ENCODE peak calls at places on chromosomes 11 and 22, in four cellular contexts. K, R, I and Q are unnamed samples.

GRCh38 chr11:89249196-89249595 is 71.5 kb downstream of the TYR start:
- DNase-seq in K (no peak), R (no peak), I (no peak), Q (no peak)

GRCh38 chr11:34458566-34458965 is 19.8 kb downstream of the CAT start:
- DNase-seq in K (no peak), R (no peak), I (no peak), Q (no peak)

GRCh38 chr22:37672920-37673453 is 2.4 kb upstream of the LGALS1 start:
- DNase-seq in K (peak), R (no peak), I (no peak), Q (no peak)

GRCh38 chr22:46881373-46882118 is 119.1 kb downstream of the TBC1D22A start:
- DNase-seq in K (no peak), R (no peak), I (no peak), Q (no peak)

GRCh38 chr11:92702771-92703170 is 266.7 kb upstream of the MTNR1B start:
- DNase-seq in K (no peak), R (no peak), I (no peak), Q (no peak)

GRCh38 chr22:27630754-27631153 is 170.8 kb downstream of the MN1 start:
- DNase-seq in K (no peak), R (no peak), I (no peak), Q (no peak)

GRCh38 chr11:98564881-98565280 is 455.9 kb upstream of the CNTN5 start:
- DNase-seq in K (no peak), R (no peak), I (no peak), Q (no peak)

GRCh38 chr22:47168900-47169800 is 406.7 kb downstream of the TBC1D22A start:
- DNase-seq in K (peak), R (no peak), I (peak), Q (no peak)

GRCh38 chr11:112523917-112524316 is 263.3 kb upstream of the PLET1 start:
- DNase-seq in K (no peak), R (no peak), I (no peak), Q (no peak)

GRCh38 chr11:47494996-47495855 is 46.3 kb upstream of the RAPSN start:
- DNase-seq in K (no peak), R (no peak), I (no peak), Q (no peak)

GRCh38 chr22:11627436-11627797 is 3900.6 kb upstream of the OR11H1 start:
- DNase-seq in K (no peak), R (no peak), I (no peak), Q (no peak)

GRCh38 chr22:29661355-29661754 is 57.9 kb downstream of the NF2 start:
- DNase-seq in K (no peak), R (no peak), I (no peak), Q (no peak)

DNA sequence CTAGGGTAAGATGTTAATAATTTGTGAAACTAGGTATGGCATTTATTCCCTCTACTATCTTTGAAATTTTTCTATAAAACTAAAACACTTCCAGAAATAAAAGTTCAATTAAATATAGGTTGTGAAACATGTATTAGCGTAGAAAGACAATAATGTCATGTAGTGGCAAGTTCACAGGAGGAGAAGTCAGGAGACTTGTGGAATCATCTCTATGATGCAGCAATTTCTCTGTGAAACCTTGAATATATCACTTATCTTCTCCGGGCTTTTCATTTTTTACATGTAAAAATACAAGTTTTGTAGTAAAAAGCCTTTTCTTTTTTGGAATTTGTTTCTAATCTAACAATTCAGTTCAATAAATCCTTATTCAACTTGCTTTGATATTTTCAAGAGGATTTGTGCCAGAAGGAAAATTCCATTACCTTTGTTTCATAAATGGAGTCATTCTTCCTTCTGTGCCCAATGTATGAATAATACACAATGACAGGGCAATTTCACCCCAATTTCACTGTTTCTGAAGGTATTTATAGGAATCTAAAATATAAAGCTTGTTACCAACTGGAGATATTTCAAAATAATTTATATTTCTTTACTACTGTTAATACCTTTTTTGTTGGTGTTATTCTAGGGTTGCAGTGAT is 758.3 kb downstream of the FAM181B start:
- DNase-seq in K (no peak), R (no peak), I (no peak), Q (no peak)
- TF ChIP-seq SPI1 in K (no peak), R (no peak), I (no peak), Q (no peak)

GRCh38 chr22:49948116-49948515 is 12.5 kb upstream of the PIM3 start:
- DNase-seq in K (no peak), R (no peak), I (no peak), Q (no peak)

GRCh38 chr22:49948573-49948957 is 12.0 kb upstream of the PIM3 start:
- DNase-seq in K (no peak), R (no peak), I (no peak), Q (no peak)

GRCh38 chr22:49949914-49950292 is 10.7 kb upstream of the PIM3 start:
- DNase-seq in K (no peak), R (no peak), I (no peak), Q (no peak)

GRCh38 chr22:49950396-49950994 is 10.1 kb upstream of the PIM3 start:
- DNase-seq in K (no peak), R (no peak), I (no peak), Q (no peak)

GRCh38 chr22:49948958-49949913 is 11.3 kb upstream of the PIM3 start:
- DNase-seq in K (no peak), R (no peak), I (no peak), Q (no peak)
- TF ChIP-seq POLR2AphosphoS5 in K (no peak), R (no peak), I (no peak), Q (no peak)

GRCh38 chr11:16381177-16381576 is 24.8 kb upstream of the SOX6 start:
- DNase-seq in K (no peak), R (no peak), I (peak), Q (no peak)

GRCh38 chr11:16382638-16383380 is 26.5 kb upstream of the SOX6 start:
- DNase-seq in K (no peak), R (no peak), I (peak), Q (no peak)

GRCh38 chr11:16382177-16382576 is 25.8 kb upstream of the SOX6 start:
- DNase-seq in K (no peak), R (no peak), I (peak), Q (no peak)

GRCh38 chr11:16385099-16385498 is 28.8 kb upstream of the SOX6 start:
- DNase-seq in K (no peak), R (no peak), I (no peak), Q (no peak)
- TF ChIP-seq SPI1 in K (no peak), R (no peak), I (no peak), Q (no peak)

DNA sequence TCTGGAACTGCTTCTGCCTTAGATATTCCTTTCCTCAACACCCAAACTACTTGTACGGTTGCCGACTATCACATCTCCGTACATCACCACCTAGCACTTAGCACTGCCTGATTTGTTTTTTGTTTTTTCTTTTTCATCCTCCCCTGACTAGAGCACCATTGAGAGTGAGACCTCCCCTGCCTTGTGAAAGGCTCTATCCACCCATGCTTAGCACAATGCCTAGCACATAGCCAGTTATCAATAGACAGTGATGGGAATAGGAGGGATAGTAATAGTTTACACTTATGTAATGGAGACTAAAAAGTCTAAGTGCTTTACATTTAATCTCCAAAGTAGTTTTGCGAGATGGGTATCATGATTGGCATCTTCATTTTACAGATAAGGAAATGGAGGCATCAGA is 115.8 kb downstream of the LDLRAD3 start:
- DNase-seq in K (no peak), R (no peak), I (no peak), Q (no peak)
- TF ChIP-seq POLR2AphosphoS5 in K (no peak), R (no peak), I (no peak), Q (no peak)

GRCh38 chr11:40606800-40607199 is 852.7 kb downstream of the LRRC4C start:
- DNase-seq in K (no peak), R (no peak), I (no peak), Q (no peak)

GRCh38 chr11:40597546-40598113 is 861.8 kb downstream of the LRRC4C start:
- DNase-seq in K (no peak), R (no peak), I (no peak), Q (no peak)

DNA sequence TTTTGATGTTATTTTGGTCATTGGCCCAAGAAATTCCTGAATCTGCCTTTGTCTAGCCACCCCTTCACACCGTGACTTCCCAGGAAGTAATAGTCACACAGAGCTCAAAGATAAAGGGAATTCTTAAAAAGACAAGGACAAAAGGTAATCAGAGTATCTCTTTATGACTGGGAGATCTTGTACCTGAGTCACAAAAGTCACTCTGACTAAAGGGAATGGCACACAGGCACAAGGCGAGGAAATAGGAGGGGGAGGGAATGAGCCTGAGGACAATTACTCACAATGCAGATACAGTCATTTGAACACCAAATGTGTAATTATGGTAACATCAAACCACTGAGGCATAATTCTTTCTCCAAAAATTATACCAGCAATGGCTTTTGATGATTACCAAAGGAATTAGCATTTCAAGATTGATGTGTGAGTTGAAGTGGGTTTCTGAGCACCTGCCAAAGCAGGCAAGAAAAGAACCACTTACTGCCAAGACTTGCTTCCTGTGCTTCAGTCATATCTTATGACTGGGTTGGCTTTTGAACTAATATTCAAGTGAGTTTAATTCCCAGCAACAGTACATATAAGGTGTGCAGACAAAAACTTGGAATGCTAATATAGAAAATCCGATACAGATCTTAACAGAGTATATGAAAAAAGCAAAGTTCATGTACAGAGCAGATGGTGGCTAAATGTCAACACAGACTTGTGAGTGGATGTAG is 856.4 kb downstream of the LRRC4C start:
- DNase-seq in K (no peak), R (no peak), I (no peak), Q (no peak)
- TF ChIP-seq SPI1 in K (no peak), R (no peak), I (no peak), Q (no peak)

GRCh38 chr11:122101625-122102291 is 14.3 kb downstream of the BLID start:
- DNase-seq in K (no peak), R (no peak), I (no peak), Q (no peak)
- TF ChIP-seq POLR2AphosphoS5 in K (no peak), R (no peak), I (no peak), Q (no peak)